ENCODE peak calls at places on chromosomes 16 and 17, in ten cellular contexts. C is fibroblast of villous mesenchyme, Y is mucosa of descending colon, H is fibroblast of lung, M is hepatocyte, P is ascending aorta, W is H1, U is A549, J is GM12864, L is neural progenitor cell. V is an unnamed sample.

GRCh38 chr17:37726891-37727780 is 17.7 kb downstream of the HNF1B start:
- DNase-seq in U (no peak), L (peak), W (no peak), M (no peak), C (no peak), Y (peak), P (no peak), J (no peak), H (no peak), V (no peak)

GRCh38 chr16:57303910-57304168 is 19.4 kb upstream of the PLLP start:
- DNase-seq in P (no peak), Y (no peak), J (no peak), W (no peak), C (no peak), U (no peak), L (no peak), M (no peak), H (no peak), V (no peak)

GRCh38 chr16:78957328-78958100 is 643.0 kb downstream of the MAF start:
- DNase-seq in C (no peak), Y (no peak), U (no peak), M (no peak), H (no peak), W (no peak), P (no peak), J (no peak), L (peak), V (no peak)

GRCh38 chr16:30041841-30042240 is 10.8 kb upstream of the TLCD3B start:
- DNase-seq in Y (no peak), L (no peak), P (no peak), H (peak), J (no peak), U (no peak), M (no peak), W (no peak), C (peak), V (peak)

GRCh38 chr16:50166511-50167500 is 13.7 kb downstream of the TENT4B start:
- DNase-seq in J (no peak), U (no peak), H (no peak), L (no peak), W (no peak), C (peak), Y (no peak), M (no peak), P (no peak), V (peak)

GRCh38 chr16:28609631-28610594 is at the start of gene SULT1A1:
- DNase-seq in H (no peak), Y (peak), M (peak), P (no peak), U (no peak), W (no peak), L (no peak), C (no peak), J (no peak), V (no peak)

GRCh38 chr17:79924639-79924976 is 85.4 kb upstream of the CBX4 start:
- DNase-seq in L (no peak), W (no peak), H (no peak), U (no peak), Y (no peak), M (no peak), P (no peak), C (no peak), J (no peak), V (no peak)

GRCh38 chr17:31386542-31387075 is 4.9 kb upstream of the RAB11FIP4 start:
- DNase-seq in W (no peak), C (no peak), U (no peak), L (no peak), P (no peak), Y (no peak), M (no peak), J (no peak), H (no peak), V (no peak)

GRCh38 chr17:60314423-60314822 is 77.5 kb downstream of the USP32 start:
- DNase-seq in L (no peak), H (no peak), M (no peak), P (no peak), C (no peak), W (no peak), J (peak), Y (no peak), U (no peak), V (no peak)

GRCh38 chr16:64280317-64280716 is 841.5 kb downstream of the CDH11 start:
- DNase-seq in P (no peak), W (no peak), M (no peak), J (no peak), U (no peak), H (no peak), Y (no peak), L (no peak), C (no peak), V (no peak)

GRCh38 chr17:80859004-80859941 is 132.4 kb upstream of the CHMP6 start:
- DNase-seq in P (peak), Y (peak), J (no peak), C (peak), W (no peak), U (no peak), L (peak), H (peak), M (peak), V (peak)

GRCh38 chr16:11330526-11331237 is 14.6 kb upstream of the RMI2 start:
- DNase-seq in U (no peak), L (no peak), W (no peak), Y (no peak), P (no peak), J (no peak), H (no peak), M (no peak), C (no peak), V (no peak)

GRCh38 chr17:49071106-49071505 is 61.5 kb upstream of the B4GALNT2 start:
- DNase-seq in H (no peak), M (no peak), U (no peak), C (peak), P (no peak), W (no peak), J (no peak), L (no peak), Y (no peak), V (peak)

GRCh38 chr17:77316191-77316641 is 175.4 kb downstream of the SEC14L1 start:
- DNase-seq in U (no peak), H (peak), Y (peak), P (no peak), L (peak), W (peak), C (peak), J (no peak), M (peak), V (peak)

GRCh38 chr16:82625066-82625968 is 1.5 kb upstream of the CDH13 start:
- DNase-seq in Y (no peak), U (no peak), J (no peak), C (no peak), L (no peak), W (no peak), P (no peak), H (no peak), M (no peak), V (no peak)

GRCh38 chr17:65561394-65562205 is at the start of gene AXIN2:
- DNase-seq in Y (peak), U (peak), H (peak), J (no peak), P (peak), L (peak), M (peak), C (peak), W (peak), V (peak)

GRCh38 chr17:28807925-28808641 is 34.5 kb downstream of the FAM222B start:
- DNase-seq in M (peak), Y (no peak), J (peak), L (no peak), C (peak), U (peak), W (no peak), P (no peak), H (peak), V (peak)
- H3K4me3 ChIP-seq in M (no peak), Y (no peak), J (no peak), L (peak), C (peak), U (peak), W (no peak), P (peak), H (peak), V (peak)

GRCh38 chr16:88902744-88903143 is 36.3 kb upstream of the PABPN1L start:
- DNase-seq in M (no peak), Y (no peak), C (no peak), W (no peak), U (no peak), H (no peak), L (no peak), J (no peak), P (no peak), V (no peak)

GRCh38 chr16:88905563-88905962 is 39.1 kb upstream of the PABPN1L start:
- DNase-seq in P (no peak), L (peak), U (peak), M (peak), J (no peak), W (peak), Y (no peak), C (no peak), H (no peak), V (no peak)

GRCh38 chr16:88904676-88905365 is 38.4 kb upstream of the PABPN1L start:
- DNase-seq in J (no peak), M (no peak), U (no peak), Y (no peak), C (no peak), L (no peak), W (no peak), H (no peak), P (no peak), V (no peak)

GRCh38 chr16:88901718-88902337 is 35.4 kb upstream of the PABPN1L start:
- DNase-seq in W (peak), M (no peak), J (no peak), U (no peak), L (no peak), C (no peak), H (no peak), Y (no peak), P (no peak), V (no peak)

DNA sequence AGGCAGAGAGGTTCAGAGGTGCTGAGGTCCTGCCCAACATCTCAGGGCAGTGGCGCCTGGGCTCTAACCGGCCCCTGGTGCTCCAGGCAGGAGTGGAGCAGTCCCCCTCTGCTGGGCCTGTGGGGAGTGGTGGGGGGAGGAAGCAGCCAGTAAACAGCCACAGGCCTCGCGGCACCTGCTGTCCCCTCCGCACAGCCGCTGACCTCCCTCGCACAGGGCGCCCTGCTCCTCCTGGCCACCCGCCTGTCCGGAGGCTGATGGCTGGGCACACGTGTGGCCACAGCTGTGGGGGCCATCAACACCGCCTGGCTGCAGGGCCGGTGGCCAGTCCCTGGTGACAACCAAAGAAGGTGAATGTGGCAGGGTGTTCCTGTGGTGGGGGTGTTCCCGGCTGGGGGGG is 36.8 kb upstream of the PABPN1L start:
- DNase-seq in P (no peak), U (no peak), M (no peak), H (no peak), L (no peak), C (no peak), W (no peak), J (no peak), Y (no peak), V (no peak)
- TF ChIP-seq CTCF in P (no peak), U (no peak), M (no peak), H (no peak), L (no peak), C (no peak), W (no peak), J (no peak), Y (no peak), V (no peak)

GRCh38 chr17:7248811-7249210 is 2.7 kb downstream of the CTDNEP1 start:
- DNase-seq in L (no peak), W (no peak), Y (no peak), H (no peak), P (no peak), M (no peak), J (no peak), U (no peak), C (no peak), V (no peak)
- H3K4me3 ChIP-seq in L (no peak), W (no peak), Y (no peak), H (peak), P (no peak), M (no peak), J (no peak), U (no peak), C (no peak), V (no peak)

DNA sequence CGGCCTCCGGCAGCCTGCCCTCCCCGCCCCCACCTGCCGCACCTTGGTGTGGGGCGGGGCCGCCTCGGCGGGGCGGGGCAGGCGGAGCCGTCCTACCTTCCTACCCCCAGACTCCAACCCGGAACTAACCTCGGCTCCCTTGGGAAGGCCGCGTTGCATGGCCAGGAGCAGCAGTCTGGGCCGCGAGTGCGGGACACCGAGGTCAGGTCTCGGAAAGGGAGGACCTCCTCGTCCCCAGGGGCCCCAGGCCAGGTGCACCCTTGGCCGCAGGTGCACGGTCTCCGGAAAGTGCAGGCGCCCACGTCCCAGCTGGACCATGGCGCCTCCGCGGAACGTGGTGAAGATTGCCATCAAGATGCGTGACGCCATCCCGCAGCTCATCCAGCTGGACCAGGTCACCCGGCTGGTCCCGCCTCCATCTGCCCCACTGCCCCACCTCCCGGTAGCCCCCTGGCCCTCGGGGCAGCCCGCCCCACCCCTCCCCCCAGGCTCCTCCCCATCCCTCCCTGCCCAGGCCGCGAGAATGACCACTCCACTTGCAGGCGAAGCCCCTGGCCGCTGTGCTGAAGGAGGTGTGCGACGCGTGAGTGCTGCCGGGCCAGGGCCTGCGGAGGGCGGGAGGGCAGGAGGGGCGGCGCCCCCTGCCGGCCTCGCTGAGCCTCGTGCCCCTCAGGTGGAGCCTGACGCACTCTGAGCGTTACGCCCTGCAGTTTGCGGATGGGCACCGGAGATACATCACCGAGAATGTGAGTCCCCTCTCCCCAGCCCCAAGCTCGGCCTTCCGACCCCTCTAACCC is at the start of gene ELMO3:
- DNase-seq in L (peak), C (no peak), W (peak), M (peak), Y (peak), H (no peak), P (no peak), J (no peak), U (no peak), V (no peak)
- TF ChIP-seq CTCF in L (peak), C (peak), W (peak), M (peak), Y (peak), H (no peak), P (no peak), J (no peak), U (no peak), V (peak)

DNA sequence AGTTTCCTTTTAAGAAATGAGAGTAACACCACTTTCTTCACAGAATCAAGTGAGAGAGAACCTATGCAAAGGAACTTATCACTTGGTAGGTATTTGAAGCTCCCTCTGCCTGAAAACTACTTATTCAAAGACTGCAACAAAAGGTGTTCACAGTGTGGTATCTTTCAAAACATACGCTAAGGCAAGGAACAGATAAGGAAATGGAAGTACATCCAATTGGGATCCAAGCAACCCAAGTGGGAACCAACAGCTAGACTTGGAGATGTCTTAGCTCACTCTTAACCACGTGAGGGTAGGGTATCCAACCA is 431 bp upstream of the PPM1E start:
- DNase-seq in C (no peak), M (no peak), P (no peak), L (no peak), J (no peak), W (no peak), Y (no peak), H (no peak), U (peak), V (no peak)
- H3K4me3 ChIP-seq in C (peak), M (peak), P (peak), L (peak), J (peak), W (peak), Y (no peak), H (peak), U (peak), V (no peak)

DNA sequence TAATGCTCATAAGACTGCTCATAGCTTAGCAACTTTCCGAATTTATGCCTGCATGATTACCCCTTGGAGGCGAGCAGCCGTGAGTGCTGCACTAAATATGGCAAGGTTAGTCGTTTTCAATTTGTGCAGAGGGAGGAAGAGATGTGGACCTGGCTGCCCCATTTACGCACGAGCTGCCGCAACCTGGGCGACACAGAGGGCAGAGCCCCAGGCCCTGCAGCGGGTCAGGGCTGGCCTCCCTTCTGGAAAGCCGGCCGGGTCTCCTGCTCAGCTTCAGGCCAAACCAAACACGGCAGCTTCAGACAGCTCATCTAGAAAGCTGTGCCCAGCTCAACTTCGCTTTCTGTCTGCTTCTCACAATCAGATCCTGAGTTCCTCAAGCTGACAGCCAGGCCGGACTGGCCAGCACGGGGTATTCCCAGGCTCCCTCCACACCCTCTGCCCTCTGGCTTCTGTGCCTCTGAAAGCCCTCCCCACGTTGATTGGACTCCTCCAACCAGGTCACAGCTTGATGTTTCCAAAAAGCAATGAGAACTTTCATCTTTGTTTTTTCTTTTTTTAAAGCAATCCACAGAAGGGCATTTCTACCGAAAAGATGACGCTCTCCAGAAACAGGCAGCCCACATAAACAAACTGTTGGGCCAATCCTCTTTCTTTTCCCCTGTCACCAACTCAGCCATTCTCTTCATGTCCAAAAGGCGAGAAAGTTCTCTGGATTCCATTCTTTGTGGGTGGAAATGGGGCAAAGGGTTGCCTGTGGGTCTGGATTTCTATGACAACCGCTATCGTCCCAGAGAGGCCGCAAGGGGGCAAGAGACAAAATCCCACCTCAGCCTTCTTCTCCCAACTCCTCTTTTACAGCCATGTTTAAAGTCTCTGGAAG is 189.1 kb downstream of the ZFHX3 start:
- DNase-seq in C (peak), H (peak), W (no peak), L (no peak), J (no peak), U (no peak), Y (no peak), M (no peak), P (peak), V (peak)
- TF ChIP-seq CTCF in C (peak), H (no peak), W (no peak), L (no peak), J (no peak), U (no peak), Y (no peak), M (no peak), P (no peak), V (peak)